ENCODE peak calls at places on chromosomes 11 and 22, in six cellular contexts. L, W, Q, I, X and D are unnamed samples.

GRCh38 chr22:36068776-36069344 is 40.2 kb upstream of the RBFOX2 start:
- DNase-seq in W (no peak), X (no peak), Q (no peak), L (no peak), I (no peak), D (no peak)

GRCh38 chr11:131064373-131064991 is 148.2 kb upstream of the SNX19 start:
- DNase-seq in I (peak), X (peak), Q (peak), L (peak), W (no peak), D (peak)

GRCh38 chr11:69337211-69337721 is 43.3 kb downstream of the MYEOV start:
- DNase-seq in I (no peak), L (peak), W (no peak), X (no peak), Q (peak), D (no peak)

GRCh38 chr11:14861680-14862079 is 30.4 kb downstream of the CYP2R1 start:
- DNase-seq in W (no peak), X (peak), L (peak), I (no peak), Q (no peak), D (no peak)

GRCh38 chr11:12066056-12066798 is 44.2 kb upstream of the MICAL2 start:
- DNase-seq in L (peak), Q (no peak), I (no peak), W (no peak), X (no peak), D (peak)

GRCh38 chr22:48332438-48333322 is 1495.0 kb downstream of the BRD1 start:
- DNase-seq in Q (no peak), I (no peak), W (no peak), X (no peak), L (no peak), D (no peak)

GRCh38 chr11:134372961-134373360 is 39.1 kb downstream of the B3GAT1 start:
- DNase-seq in Q (no peak), L (no peak), X (peak), W (no peak), I (no peak), D (no peak)

GRCh38 chr11:13772223-13773046 is 104.0 kb downstream of the FAR1 start:
- DNase-seq in L (peak), X (peak), W (peak), Q (no peak), I (peak), D (peak)

GRCh38 chr22:45948081-45948648 is 28.8 kb downstream of the WNT7B start:
- DNase-seq in W (peak), L (no peak), Q (no peak), I (no peak), X (no peak), D (no peak)

GRCh38 chr11:60919956-60920355 is 4.3 kb upstream of the TMEM132A start:
- DNase-seq in I (no peak), W (no peak), Q (no peak), L (no peak), X (no peak), D (no peak)

GRCh38 chr11:66938582-66939135 is 19.5 kb downstream of the PC start:
- DNase-seq in I (no peak), W (no peak), X (no peak), Q (no peak), L (no peak), D (no peak)

GRCh38 chr22:28141614-28142013 is 222.6 kb upstream of the PITPNB start:
- DNase-seq in I (no peak), W (no peak), Q (no peak), L (no peak), X (no peak), D (no peak)